ENCODE peak calls at places on chromosomes 2 and 18, in five cellular contexts. One of them, this sample, is unnamed.

GRCh38 chr2:99662761-99663341 is 173.0 kb upstream of the REV1 start:
- DNase-seq in NCI-H774: no peak
- DNase-seq in dorsolateral prefrontal cortex: no peak
- DNase-seq in NCI-H1417: peak; percentile 21
- DNase-seq in aorta: peak; percentile 57
- DNase-seq in this sample: peak; percentile 28

GRCh38 chr2:240604939-240605716 is 18.6 kb downstream of the CAPN10 start:
- DNase-seq in NCI-H774: no peak
- DNase-seq in dorsolateral prefrontal cortex: peak; percentile 44
- DNase-seq in NCI-H1417: no peak
- DNase-seq in aorta: peak; percentile 41
- DNase-seq in this sample: no peak

GRCh38 chr18:12015697-12016062 is 34.4 kb downstream of the IMPA2 start:
- DNase-seq in NCI-H774: peak; percentile 58
- DNase-seq in dorsolateral prefrontal cortex: no peak
- DNase-seq in NCI-H1417: no peak
- DNase-seq in aorta: no peak
- DNase-seq in this sample: peak; percentile 91

GRCh38 chr2:177264209-177264538 is 353 bp downstream of the NFE2L2 start:
- DNase-seq in NCI-H774: no peak
- DNase-seq in dorsolateral prefrontal cortex: peak; percentile 55
- DNase-seq in NCI-H1417: peak; percentile 80
- DNase-seq in aorta: no peak
- DNase-seq in this sample: no peak

GRCh38 chr18:47683774-47684173 is 246.7 kb downstream of the SMAD2 start:
- DNase-seq in NCI-H774: no peak
- DNase-seq in dorsolateral prefrontal cortex: no peak
- DNase-seq in NCI-H1417: no peak
- DNase-seq in aorta: no peak
- DNase-seq in this sample: no peak

GRCh38 chr2:56208380-56208779 is 24.6 kb downstream of the CCDC85A start:
- DNase-seq in NCI-H774: no peak
- DNase-seq in dorsolateral prefrontal cortex: no peak
- DNase-seq in NCI-H1417: no peak
- DNase-seq in aorta: no peak
- DNase-seq in this sample: no peak

GRCh38 chr2:121255363-121255762 is 29.6 kb downstream of the TFCP2L1 start:
- DNase-seq in NCI-H774: peak; percentile 47
- DNase-seq in dorsolateral prefrontal cortex: no peak
- DNase-seq in NCI-H1417: peak; percentile 35
- DNase-seq in aorta: no peak
- DNase-seq in this sample: peak; percentile 62

GRCh38 chr2:217652761-217653160 is 350.0 kb downstream of the TNS1 start:
- DNase-seq in NCI-H774: no peak
- DNase-seq in dorsolateral prefrontal cortex: no peak
- DNase-seq in NCI-H1417: no peak
- DNase-seq in aorta: no peak
- DNase-seq in this sample: no peak

GRCh38 chr2:120863661-120864320 is 128.1 kb downstream of the GLI2 start:
- DNase-seq in NCI-H774: no peak
- DNase-seq in dorsolateral prefrontal cortex: peak; percentile 19
- DNase-seq in NCI-H1417: no peak
- DNase-seq in aorta: peak; percentile 73
- DNase-seq in this sample: no peak

GRCh38 chr2:96701636-96702035 is 38.2 kb downstream of the LMAN2L start:
- DNase-seq in NCI-H774: no peak
- DNase-seq in dorsolateral prefrontal cortex: no peak
- DNase-seq in NCI-H1417: no peak
- DNase-seq in aorta: no peak
- DNase-seq in this sample: no peak

GRCh38 chr2:239870863-239871262 is 154.3 kb downstream of the NDUFA10 start:
- DNase-seq in NCI-H774: no peak
- DNase-seq in dorsolateral prefrontal cortex: no peak
- DNase-seq in NCI-H1417: no peak
- DNase-seq in aorta: no peak
- DNase-seq in this sample: no peak

GRCh38 chr2:122590524-122590923 is 835.1 kb downstream of the TSN start:
- DNase-seq in NCI-H774: no peak
- DNase-seq in dorsolateral prefrontal cortex: no peak
- DNase-seq in NCI-H1417: no peak
- DNase-seq in aorta: no peak
- DNase-seq in this sample: no peak

GRCh38 chr2:177832611-177833133 is 239.9 kb downstream of the PDE11A start:
- DNase-seq in NCI-H774: no peak
- DNase-seq in dorsolateral prefrontal cortex: no peak
- DNase-seq in NCI-H1417: no peak
- DNase-seq in aorta: no peak
- DNase-seq in this sample: no peak

GRCh38 chr2:241049739-241050623 is 51.6 kb downstream of the SNED1 start:
- DNase-seq in NCI-H774: no peak
- DNase-seq in dorsolateral prefrontal cortex: no peak
- DNase-seq in NCI-H1417: no peak
- DNase-seq in aorta: no peak
- DNase-seq in this sample: no peak

GRCh38 chr2:48723125-48723524 is 32.4 kb downstream of the LHCGR start:
- DNase-seq in NCI-H774: no peak
- DNase-seq in dorsolateral prefrontal cortex: no peak
- DNase-seq in NCI-H1417: no peak
- DNase-seq in aorta: no peak
- DNase-seq in this sample: no peak

GRCh38 chr2:62489162-62489561 is 16.8 kb downstream of the TMEM17 start:
- DNase-seq in NCI-H774: no peak
- DNase-seq in dorsolateral prefrontal cortex: no peak
- DNase-seq in NCI-H1417: no peak
- DNase-seq in aorta: no peak
- DNase-seq in this sample: no peak

GRCh38 chr2:86304416-86304815 is 33.0 kb downstream of the REEP1 start:
- DNase-seq in NCI-H774: no peak
- DNase-seq in dorsolateral prefrontal cortex: no peak
- DNase-seq in NCI-H1417: peak; percentile 28
- DNase-seq in aorta: no peak
- DNase-seq in this sample: no peak

GRCh38 chr2:85595378-85596232 is at the start of gene RNF181:
- DNase-seq in NCI-H774: peak; percentile 97
- DNase-seq in dorsolateral prefrontal cortex: peak; percentile 99
- DNase-seq in NCI-H1417: peak; percentile 95
- DNase-seq in aorta: peak; percentile 97
- DNase-seq in this sample: peak; percentile 97

GRCh38 chr18:55878224-55878623 is 290.2 kb upstream of the TCF4 start:
- DNase-seq in NCI-H774: no peak
- DNase-seq in dorsolateral prefrontal cortex: no peak
- DNase-seq in NCI-H1417: no peak
- DNase-seq in aorta: no peak
- DNase-seq in this sample: no peak

GRCh38 chr2:71807969-71808451 is 339.7 kb downstream of the CYP26B1 start:
- DNase-seq in NCI-H774: no peak
- DNase-seq in dorsolateral prefrontal cortex: no peak
- DNase-seq in NCI-H1417: no peak
- DNase-seq in aorta: no peak
- DNase-seq in this sample: no peak

GRCh38 chr2:98348066-98348561 is 1.9 kb downstream of the CNGA3 start:
- DNase-seq in NCI-H774: peak; percentile 63
- DNase-seq in dorsolateral prefrontal cortex: peak; percentile 58
- DNase-seq in NCI-H1417: peak; percentile 94
- DNase-seq in aorta: no peak
- DNase-seq in this sample: peak; percentile 13

GRCh38 chr18:79401494-79402208 is 5.9 kb downstream of the NFATC1 start:
- DNase-seq in NCI-H774: no peak
- DNase-seq in dorsolateral prefrontal cortex: no peak
- DNase-seq in NCI-H1417: no peak
- DNase-seq in aorta: peak; percentile 60
- DNase-seq in this sample: no peak

GRCh38 chr2:6008186-6008585 is 316.0 kb downstream of the SOX11 start:
- DNase-seq in NCI-H774: no peak
- DNase-seq in dorsolateral prefrontal cortex: no peak
- DNase-seq in NCI-H1417: no peak
- DNase-seq in aorta: no peak
- DNase-seq in this sample: no peak

GRCh38 chr2:195898505-195898904 is 170.1 kb downstream of the DNAH7 start:
- DNase-seq in NCI-H774: no peak
- DNase-seq in dorsolateral prefrontal cortex: peak; percentile 88
- DNase-seq in NCI-H1417: no peak
- DNase-seq in aorta: peak; percentile 78
- DNase-seq in this sample: peak; percentile 3

GRCh38 chr2:107068502-107068901 is 182.5 kb upstream of the ST6GAL2 start:
- DNase-seq in NCI-H774: peak; percentile 38
- DNase-seq in dorsolateral prefrontal cortex: no peak
- DNase-seq in NCI-H1417: no peak
- DNase-seq in aorta: no peak
- DNase-seq in this sample: no peak

GRCh38 chr2:128612628-128613027 is 294.0 kb upstream of the HS6ST1 start:
- DNase-seq in NCI-H774: no peak
- DNase-seq in dorsolateral prefrontal cortex: peak; percentile 10
- DNase-seq in NCI-H1417: no peak
- DNase-seq in aorta: peak; percentile 33
- DNase-seq in this sample: no peak

GRCh38 chr2:129248183-129248582 is 731.3 kb upstream of the RAB6C start:
- DNase-seq in NCI-H774: no peak
- DNase-seq in dorsolateral prefrontal cortex: no peak
- DNase-seq in NCI-H1417: no peak
- DNase-seq in aorta: no peak
- DNase-seq in this sample: no peak

GRCh38 chr18:26488417-26489009 is 59.8 kb downstream of the KCTD1 start:
- DNase-seq in NCI-H774: no peak
- DNase-seq in dorsolateral prefrontal cortex: no peak
- DNase-seq in NCI-H1417: peak; percentile 87
- DNase-seq in aorta: no peak
- DNase-seq in this sample: no peak

GRCh38 chr2:24019729-24020128 is 9.8 kb downstream of the MFSD2B start:
- DNase-seq in NCI-H774: no peak
- DNase-seq in dorsolateral prefrontal cortex: no peak
- DNase-seq in NCI-H1417: no peak
- DNase-seq in aorta: no peak
- DNase-seq in this sample: no peak

GRCh38 chr18:3246636-3247242 is 862 bp upstream of the MYL12A start:
- DNase-seq in NCI-H774: no peak
- DNase-seq in dorsolateral prefrontal cortex: no peak
- DNase-seq in NCI-H1417: no peak
- DNase-seq in aorta: peak; percentile 67
- DNase-seq in this sample: no peak

GRCh38 chr18:25726278-25726677 is 364.1 kb downstream of the SS18 start:
- DNase-seq in NCI-H774: no peak
- DNase-seq in dorsolateral prefrontal cortex: no peak
- DNase-seq in NCI-H1417: peak; percentile 50
- DNase-seq in aorta: no peak
- DNase-seq in this sample: no peak

GRCh38 chr2:169613876-169614275 is 29.7 kb downstream of the PPIG start:
- DNase-seq in NCI-H774: no peak
- DNase-seq in dorsolateral prefrontal cortex: no peak
- DNase-seq in NCI-H1417: no peak
- DNase-seq in aorta: no peak
- DNase-seq in this sample: no peak

GRCh38 chr2:134217924-134218323 is 35.9 kb upstream of the MGAT5 start:
- DNase-seq in NCI-H774: no peak
- DNase-seq in dorsolateral prefrontal cortex: no peak
- DNase-seq in NCI-H1417: no peak
- DNase-seq in aorta: no peak
- DNase-seq in this sample: no peak

GRCh38 chr18:55489742-55490055 is 98.3 kb downstream of the TCF4 start:
- DNase-seq in NCI-H774: peak; percentile 73
- DNase-seq in dorsolateral prefrontal cortex: no peak
- DNase-seq in NCI-H1417: peak; percentile 95
- DNase-seq in aorta: no peak
- DNase-seq in this sample: no peak

GRCh38 chr2:145561152-145561551 is 1041.2 kb upstream of the ZEB2 start:
- DNase-seq in NCI-H774: no peak
- DNase-seq in dorsolateral prefrontal cortex: no peak
- DNase-seq in NCI-H1417: no peak
- DNase-seq in aorta: no peak
- DNase-seq in this sample: no peak

GRCh38 chr2:14492920-14493503 is 139.5 kb upstream of the LRATD1 start:
- DNase-seq in NCI-H774: no peak
- DNase-seq in dorsolateral prefrontal cortex: no peak
- DNase-seq in NCI-H1417: no peak
- DNase-seq in aorta: no peak
- DNase-seq in this sample: no peak